ENCODE peak calls at places on chromosomes 4 and X, in seven cellular contexts. C, V, L, Z, G, O and E are unnamed samples.

GRCh38 chrX:43836435-43837184 is 45.6 kb downstream of the MAOB start:
- DNase-seq in C (peak; percentile 35), V (peak; percentile 24), L (no peak), Z (no peak), G (no peak), O (peak; percentile 18), E (no peak)

GRCh38 chr4:183610033-183610432 is 49.0 kb downstream of the RWDD4 start:
- DNase-seq in C (no peak), V (peak; percentile 44), L (no peak), Z (no peak), G (no peak), O (peak; percentile 35), E (peak; percentile 5)

GRCh38 chr4:25423548-25423947 is 46.5 kb downstream of the ANAPC4 start:
- DNase-seq in C (no peak), V (no peak), L (no peak), Z (no peak), G (no peak), O (no peak), E (no peak)

GRCh38 chr4:158172196-158172557 is 648 bp downstream of the GASK1B start:
- DNase-seq in C (no peak), V (no peak), L (no peak), Z (no peak), G (no peak), O (peak; percentile 63), E (no peak)

GRCh38 chrX:31679861-31680260 is 608.0 kb upstream of the FTHL17 start:
- DNase-seq in C (no peak), V (no peak), L (no peak), Z (no peak), G (no peak), O (no peak), E (no peak)

GRCh38 chr4:23811045-23811620 is 78.7 kb downstream of the PPARGC1A start:
- DNase-seq in C (no peak), V (no peak), L (no peak), Z (no peak), G (no peak), O (peak; percentile 59), E (no peak)

GRCh38 chr4:113109106-113109740 is 59.8 kb downstream of the ANK2 start:
- DNase-seq in C (no peak), V (no peak), L (peak; percentile 65), Z (no peak), G (no peak), O (no peak), E (no peak)

GRCh38 chrX:17977696-17978095 is 116.6 kb upstream of the RAI2 start:
- DNase-seq in C (no peak), V (no peak), L (no peak), Z (no peak), G (no peak), O (no peak), E (no peak)

GRCh38 chr4:16116019-16116418 is 32.2 kb upstream of the PROM1 start:
- DNase-seq in C (no peak), V (no peak), L (no peak), Z (no peak), G (no peak), O (no peak), E (no peak)

GRCh38 chr4:159764343-159764952 is 661.6 kb downstream of the RAPGEF2 start:
- DNase-seq in C (peak; percentile 68), V (peak; percentile 61), L (peak; percentile 26), Z (no peak), G (peak; percentile 33), O (no peak), E (no peak)

GRCh38 chr4:119729815-119730643 is 101.4 kb upstream of the PDE5A start:
- DNase-seq in C (peak; percentile 93), V (peak; percentile 76), L (peak; percentile 56), Z (no peak), G (no peak), O (peak; percentile 98), E (no peak)

GRCh38 chr4:54093609-54094240 is 6.2 kb upstream of the GSX2 start:
- DNase-seq in C (no peak), V (no peak), L (no peak), Z (no peak), G (no peak), O (no peak), E (no peak)

GRCh38 chr4:110294165-110294564 is 95.8 kb upstream of the ELOVL6 start:
- DNase-seq in C (no peak), V (peak; percentile 1), L (no peak), Z (no peak), G (no peak), O (peak; percentile 6), E (no peak)

GRCh38 chr4:188162698-188163097 is 23.5 kb downstream of the TRIML1 start:
- DNase-seq in C (no peak), V (no peak), L (no peak), Z (no peak), G (no peak), O (no peak), E (no peak)

GRCh38 chr4:144356941-144357381 is 216.4 kb upstream of the GYPA start:
- DNase-seq in C (peak; percentile 13), V (no peak), L (no peak), Z (no peak), G (no peak), O (no peak), E (no peak)

GRCh38 chrX:70755850-70756249 is 152.7 kb downstream of the TEX11 start:
- DNase-seq in C (no peak), V (no peak), L (no peak), Z (no peak), G (no peak), O (no peak), E (no peak)

GRCh38 chr4:89099034-89099433 is 12.3 kb upstream of the TIGD2 start:
- DNase-seq in C (no peak), V (no peak), L (no peak), Z (no peak), G (no peak), O (no peak), E (no peak)

GRCh38 chr4:154119317-154119716 is 330.4 kb upstream of the SFRP2 start:
- DNase-seq in C (no peak), V (no peak), L (no peak), Z (no peak), G (no peak), O (no peak), E (no peak)

GRCh38 chrX:72644946-72645345 is 69.2 kb downstream of the PHKA1 start:
- DNase-seq in C (peak; percentile 4), V (no peak), L (peak; percentile 7), Z (no peak), G (peak; percentile 4), O (no peak), E (no peak)

GRCh38 chr4:89134775-89135319 is 23.5 kb downstream of the TIGD2 start:
- DNase-seq in C (peak; percentile 68), V (peak; percentile 40), L (no peak), Z (no peak), G (peak; percentile 28), O (peak; percentile 83), E (no peak)

GRCh38 chr4:126874533-126874932 is 758.2 kb upstream of the INTU start:
- DNase-seq in C (no peak), V (no peak), L (no peak), Z (no peak), G (no peak), O (no peak), E (no peak)

GRCh38 chrX:103360092-103360491 is 3.8 kb downstream of the TCEAL9 start:
- DNase-seq in C (peak; percentile 80), V (no peak), L (no peak), Z (no peak), G (no peak), O (no peak), E (no peak)

GRCh38 chr4:4439782-4440181 is 52.9 kb downstream of the NSG1 start:
- DNase-seq in C (no peak), V (no peak), L (no peak), Z (no peak), G (no peak), O (peak; percentile 85), E (no peak)

GRCh38 chrX:54807524-54808108 is at the start of gene MAGED2:
- DNase-seq in C (peak; percentile 68), V (no peak), L (no peak), Z (peak; percentile 14), G (peak; percentile 5), O (peak; percentile 16), E (no peak)

GRCh38 chrX:154443479-154443910 is 446 bp upstream of the FAM50A start:
- DNase-seq in C (no peak), V (no peak), L (no peak), Z (no peak), G (no peak), O (no peak), E (peak; percentile 36)

GRCh38 chrX:154444755-154445246 is 860 bp downstream of the FAM50A start:
- DNase-seq in C (no peak), V (no peak), L (no peak), Z (no peak), G (no peak), O (no peak), E (no peak)

GRCh38 chrX:154441984-154442707 is 1.8 kb upstream of the FAM50A start:
- DNase-seq in C (no peak), V (no peak), L (peak; percentile 30), Z (no peak), G (no peak), O (no peak), E (no peak)

GRCh38 chrX:154445776-154446175 is 1.8 kb downstream of the FAM50A start:
- DNase-seq in C (no peak), V (no peak), L (no peak), Z (no peak), G (no peak), O (no peak), E (no peak)

GRCh38 chrX:154444001-154444754 is at the start of gene FAM50A:
- DNase-seq in C (peak; percentile 40), V (peak; percentile 54), L (peak; percentile 86), Z (peak; percentile 56), G (peak; percentile 67), O (peak; percentile 42), E (peak; percentile 47)
- TF ChIP-seq POLR2A in C (no peak), V (peak; percentile 29), L (no peak), Z (no peak), G (peak; percentile 86), O (no peak), E (peak; percentile 28)

GRCh38 chr4:145732895-145733880 is 53.2 kb downstream of the C4orf51 start:
- DNase-seq in C (peak; percentile 97), V (peak; percentile 83), L (peak; percentile 97), Z (peak; percentile 93), G (peak; percentile 81), O (peak; percentile 89), E (peak; percentile 58)
- TF ChIP-seq POLR2A in C (peak; percentile 73), V (peak; percentile 16), L (peak; percentile 85), Z (peak; percentile 31), G (peak; percentile 68), O (peak; percentile 75), E (peak; percentile 52)

DNA sequence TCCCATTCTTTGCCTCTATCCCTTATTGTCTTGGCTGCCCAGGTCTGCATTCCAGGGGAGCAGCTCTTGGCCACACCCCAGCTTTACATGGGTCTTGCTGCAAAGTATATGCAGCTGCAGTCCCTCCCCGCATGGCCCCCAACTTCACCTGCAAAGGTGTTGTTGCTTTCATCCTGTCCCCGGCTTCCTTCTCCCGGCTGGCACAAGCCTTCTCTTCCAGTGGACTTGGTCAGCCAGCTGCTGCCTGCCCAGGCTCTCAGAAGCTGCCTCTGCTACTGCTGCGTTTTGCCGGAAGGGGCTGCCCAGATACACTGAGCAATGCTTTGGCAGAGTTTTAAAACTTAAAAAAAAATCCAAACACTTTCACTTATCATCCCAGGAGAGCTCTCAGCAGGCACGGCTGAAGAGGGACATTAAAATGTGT is 121.2 kb upstream of the PDLIM3 start:
- DNase-seq in C (peak; percentile 61), V (no peak), L (peak; percentile 65), Z (no peak), G (peak; percentile 10), O (peak; percentile 18), E (no peak)
- TF ChIP-seq POLR2A in C (no peak), V (no peak), L (peak; percentile 18), Z (no peak), G (no peak), O (no peak), E (no peak)

GRCh38 chrX:13201605-13202219 is 118.1 kb downstream of the ATXN3L start:
- DNase-seq in C (no peak), V (no peak), L (peak; percentile 52), Z (no peak), G (no peak), O (no peak), E (no peak)
- TF ChIP-seq POLR2A in C (no peak), V (no peak), L (peak; percentile 24), Z (no peak), G (no peak), O (no peak), E (no peak)